ENCODE peak calls at places on chromosomes 4 and X, in ten cellular contexts. N is colonic mucosa, I is fibroblast of mammary gland, S is mucosa of descending colon, Q is tibial nerve, Y is psoas muscle, P is fibroblast of lung, C is fibroblast of pulmonary artery, U is lung, G is GM12878. L is an unnamed sample.
A peak's percentile ranks its signal among the peaks of the same experiment; 100 is the strongest.

GRCh38 chr4:150495550-150495949 is 86.4 kb upstream of the MAB21L2 start:
- DNase-seq in Y (no peak), I (no peak), N (no peak), S (no peak), Q (no peak), C (no peak), P (no peak), U (no peak), G (no peak), L (no peak)

GRCh38 chrX:39955621-39956020 is 142.1 kb downstream of the BCOR start:
- DNase-seq in G (no peak), Q (no peak), U (no peak), N (no peak), C (no peak), S (no peak), Y (no peak), P (no peak), I (no peak), L (no peak)

GRCh38 chr4:39308576-39308975 is 57.6 kb downstream of the RFC1 start:
- DNase-seq in N (no peak), U (no peak), Q (no peak), P (no peak), S (no peak), Y (no peak), C (no peak), I (no peak), G (no peak), L (no peak)

GRCh38 chr4:4260185-4260751 is 12.2 kb upstream of the TMEM128 start:
- DNase-seq in C (peak; percentile 89), N (no peak), P (peak; percentile 72), I (peak; percentile 65), S (no peak), Y (no peak), G (no peak), U (no peak), Q (no peak), L (peak; percentile 69)

GRCh38 chr4:98793658-98794057 is 135.2 kb upstream of the TSPAN5 start:
- DNase-seq in U (no peak), Y (no peak), I (no peak), N (no peak), S (no peak), G (no peak), C (no peak), P (no peak), Q (no peak), L (no peak)

GRCh38 chrX:45758319-45758718 is 557.6 kb upstream of the DIPK2B start:
- DNase-seq in U (no peak), Y (no peak), N (no peak), I (peak; percentile 91), S (no peak), C (peak; percentile 88), P (peak; percentile 84), G (peak; percentile 61), Q (no peak), L (peak; percentile 84)

GRCh38 chrX:48468247-48468671 is 1.8 kb downstream of the SLC38A5 start:
- DNase-seq in U (no peak), P (no peak), S (peak; percentile 68), C (no peak), N (peak; percentile 54), Q (no peak), G (no peak), I (no peak), Y (no peak), L (no peak)

GRCh38 chrX:149829751-149830191 is 48.0 kb downstream of the MAGEA9 start:
- DNase-seq in Q (no peak), C (peak; percentile 8), Y (no peak), I (peak; percentile 34), P (peak; percentile 0), U (no peak), S (no peak), N (no peak), G (peak; percentile 35), L (peak; percentile 3)

GRCh38 chrX:374566-374965 is 12.1 kb downstream of the PPP2R3B start:
- DNase-seq in S (no peak), N (no peak), P (no peak), G (no peak), U (no peak), Y (no peak), I (no peak), Q (no peak), C (peak; percentile 13), L (no peak)

DNA sequence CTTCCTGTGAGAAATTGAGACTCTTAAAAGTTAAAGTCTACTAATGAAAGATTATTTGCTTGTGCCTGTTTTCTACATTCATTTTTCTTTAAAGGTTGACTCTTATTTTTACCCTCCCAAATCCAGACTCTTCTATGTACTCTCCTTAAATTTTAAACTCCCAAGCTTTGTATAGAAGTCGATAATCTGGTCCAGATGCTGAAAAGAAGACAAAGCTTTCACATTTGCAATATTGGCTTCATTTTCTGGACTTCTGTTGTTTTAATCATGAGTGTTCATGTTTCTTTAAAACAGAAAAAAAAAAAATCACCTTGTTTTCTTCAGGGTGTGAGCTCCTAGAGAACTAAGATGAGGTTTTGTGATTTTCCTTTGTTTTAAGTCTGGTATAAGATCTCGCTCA is 53.2 kb upstream of the TBC1D14 start:
- DNase-seq in U (no peak), C (no peak), I (no peak), N (no peak), G (no peak), P (no peak), S (no peak), Q (no peak), Y (no peak), L (no peak)
- H3K4me3 ChIP-seq in U (no peak overlapping the region), C (no peak overlapping the region), I (no peak overlapping the region), N (no peak overlapping the region), G (no peak overlapping the region), P (no peak overlapping the region), S (no peak overlapping the region), Q (no peak overlapping the region), Y (peak overlapping the region; percentile 60), L (no peak overlapping the region)

GRCh38 chr4:83771113-83771705 is 235.3 kb downstream of the GPAT3 start:
- DNase-seq in N (no peak), G (no peak), U (peak; percentile 34), Y (no peak), C (peak; percentile 65), I (peak; percentile 54), P (peak; percentile 29), Q (no peak), S (no peak), L (peak; percentile 46)
- TF ChIP-seq CTCF in N (peak; percentile 33), G (peak; percentile 42), U (no peak), Y (peak; percentile 46), C (peak; percentile 87), I (peak; percentile 79), P (peak; percentile 53), Q (no peak), S (no peak), L (peak; percentile 71)

GRCh38 chrX:37995428-37995827 is 10.9 kb upstream of the SYTL5 start:
- DNase-seq in Q (no peak), P (no peak), N (no peak), Y (no peak), S (no peak), U (no peak), C (no peak), G (no peak), I (no peak), L (no peak)
- H3K4me3 ChIP-seq in Q (no peak overlapping the region), P (no peak overlapping the region), N (no peak overlapping the region), Y (no peak overlapping the region), S (no peak overlapping the region), U (no peak overlapping the region), C (no peak overlapping the region), G (no peak overlapping the region), I (no peak overlapping the region), L (no peak overlapping the region)

GRCh38 chr4:155709878-155710277 is 43.2 kb downstream of the GUCY1A1 start:
- DNase-seq in S (no peak), N (no peak), Y (no peak), Q (no peak), G (no peak), I (no peak), P (no peak), C (no peak), U (no peak), L (no peak)
- TF ChIP-seq CTCF in S (no peak), N (no peak), Y (no peak), Q (no peak), G (no peak), I (no peak), P (no peak), C (no peak), U (no peak), L (no peak)

DNA sequence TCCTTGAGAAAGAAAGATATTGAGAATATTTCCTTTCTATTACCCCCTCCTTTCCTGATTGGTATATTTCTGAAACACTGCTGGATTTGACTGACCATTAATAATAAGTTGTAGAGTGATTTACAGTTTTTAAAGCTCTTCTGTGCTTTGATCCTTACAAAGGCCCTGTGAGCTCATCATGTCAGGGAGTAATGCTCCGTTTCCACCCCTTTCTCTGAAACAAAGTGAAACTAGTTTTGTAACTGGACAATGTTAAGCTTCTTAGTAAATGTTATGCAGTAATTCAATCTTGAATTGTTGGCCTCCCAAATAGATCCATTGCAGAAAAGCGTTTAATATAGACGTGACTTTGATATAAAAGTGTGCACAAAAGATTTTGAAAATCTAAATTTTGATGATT is 190.1 kb upstream of the GNPDA2 start:
- DNase-seq in G (no peak), C (peak; percentile 59), I (peak; percentile 62), U (no peak), Q (no peak), P (peak; percentile 15), Y (no peak), N (no peak), S (no peak), L (peak; percentile 27)
- H3K4me3 ChIP-seq in G (no peak overlapping the region), C (peak overlapping the region; percentile 38), I (peak overlapping the region; percentile 36), U (no peak overlapping the region), Q (peak overlapping the region; percentile 8), P (no peak overlapping the region), Y (peak overlapping the region; percentile 24), N (no peak overlapping the region), S (no peak overlapping the region), L (peak overlapping the region; percentile 24)

L was measured in fibroblast of villous mesenchyme.